ENCODE peak calls at places on chromosomes 5 and 9, in five cellular contexts. L is central memory CD4-positive, alpha-beta T cell; D is NCI-H446; S is activated CD4-positive, alpha-beta T cell treated with anti-CD3 and anti-CD28 coated beads, Interleukin-2, amount 50 U/mL, for 1 hour; E is ureter. P is an unnamed sample.

GRCh38 chr5:93330506-93330905 is 250.5 kb downstream of the NR2F1-AS1 start:
- DNase-seq in D (no peak), L (no peak), S (no peak), E (no peak), P (no peak)

GRCh38 chr5:87541033-87541432 is 128.3 kb upstream of the CCNH start:
- DNase-seq in S (no peak), D (peak), E (peak), L (no peak), P (peak)

GRCh38 chr9:18746631-18747030 is 272.7 kb downstream of the ADAMTSL1 start:
- DNase-seq in S (no peak), E (no peak), L (no peak), D (peak), P (no peak)

GRCh38 chr5:42951847-42952411 is 88.2 kb downstream of the ANXA2R start:
- DNase-seq in S (peak), E (no peak), L (peak), D (no peak), P (peak)

GRCh38 chr5:78899922-78900362 is 85.2 kb downstream of the ARSB start:
- DNase-seq in L (no peak), E (no peak), D (peak), S (no peak), P (no peak)

GRCh38 chr9:138044485-138045383 is 167.2 kb downstream of the CACNA1B start:
- DNase-seq in L (no peak), D (no peak), S (no peak), E (peak), P (no peak)

GRCh38 chr5:2690293-2690692 is 61.2 kb downstream of the IRX2 start:
- DNase-seq in D (no peak), S (no peak), L (no peak), E (no peak), P (no peak)

GRCh38 chr9:105413486-105414068 is 34.3 kb upstream of the FSD1L start:
- DNase-seq in D (no peak), L (no peak), E (no peak), S (no peak), P (no peak)

GRCh38 chr5:83377131-83377865 is 94.2 kb upstream of the VCAN start:
- DNase-seq in S (no peak), L (no peak), E (no peak), D (no peak), P (no peak)

GRCh38 chr9:85142461-85143401 is 473.2 kb downstream of the NTRK2 start:
- DNase-seq in E (no peak), D (no peak), L (no peak), S (no peak), P (peak)

GRCh38 chr5:79689541-79690466 is at the start of gene CMYA5:
- DNase-seq in D (no peak), S (no peak), L (no peak), E (peak), P (peak)

GRCh38 chr9:99809586-99810357 is 11.9 kb upstream of the NR4A3 start:
- DNase-seq in E (no peak), L (no peak), D (no peak), S (no peak), P (no peak)

GRCh38 chr9:109640232-109641078 is 139.5 kb upstream of the PALM2AKAP2 start:
- DNase-seq in L (no peak), D (peak), E (peak), S (no peak), P (peak)

GRCh38 chr9:129027685-129028191 is 393 bp downstream of the SH3GLB2 start:
- DNase-seq in S (peak), E (no peak), D (no peak), L (no peak), P (peak)

GRCh38 chr5:140311011-140311467 is 8.1 kb upstream of the PFDN1 start:
- DNase-seq in E (no peak), L (no peak), S (no peak), D (no peak), P (no peak)

GRCh38 chr5:27137329-27137728 is 98.9 kb upstream of the CDH9 start:
- DNase-seq in E (no peak), L (no peak), S (no peak), D (no peak), P (no peak)